ENCODE peak calls at places on chromosomes 7 and 10, in seven cellular contexts. F is neuronal stem cell; O is AG08396; G is effector CD4-positive, alpha-beta T cell; U is stimulated activated CD4-positive, alpha-beta T cell treated with anti-CD3 and anti-CD28 coated beads, Interleukin-2, amount 100 ng/mL, for 24 hours; C is A549; H is ELF-1. T is an unnamed sample.

GRCh38 chr7:89695241-89695640 is 459.0 kb upstream of the STEAP1 start:
- DNase-seq in F (no peak), O (no peak), G (no peak), U (no peak), C (peak; percentile 5), H (no peak), T (no peak)

GRCh38 chr10:130192276-130192848 is 56.2 kb downstream of the GLRX3 start:
- DNase-seq in F (no peak), O (no peak), G (no peak), U (no peak), C (no peak), H (no peak), T (no peak)

GRCh38 chr10:22550732-22551131 is 163.6 kb downstream of the PIP4K2A start:
- DNase-seq in F (no peak), O (peak; percentile 21), G (peak; percentile 68), U (peak; percentile 73), C (peak; percentile 41), H (peak; percentile 38), T (peak; percentile 21)

GRCh38 chr10:3397231-3397630 is 224.6 kb upstream of the PITRM1 start:
- DNase-seq in F (no peak), O (peak; percentile 61), G (no peak), U (no peak), C (peak; percentile 31), H (no peak), T (no peak)

GRCh38 chr7:43110790-43111362 is 1.6 kb upstream of the HECW1 start:
- DNase-seq in F (no peak), O (no peak), G (no peak), U (no peak), C (no peak), H (no peak), T (no peak)

GRCh38 chr10:1148855-1149620 is 92.9 kb downstream of the WDR37 start:
- DNase-seq in F (no peak), O (no peak), G (no peak), U (no peak), C (no peak), H (no peak), T (no peak)

GRCh38 chr7:152899482-152900166 is 140.1 kb downstream of the ACTR3B start:
- DNase-seq in F (no peak), O (no peak), G (no peak), U (no peak), C (no peak), H (no peak), T (no peak)

GRCh38 chr7:31882187-31882586 is 188.0 kb downstream of the PDE1C start:
- DNase-seq in F (no peak), O (peak; percentile 33), G (no peak), U (no peak), C (peak; percentile 41), H (no peak), T (no peak)